ENCODE peak calls at places on chromosomes 12 and 14, in seven cellular contexts. One of them, this sample, is unnamed.

GRCh38 chr14:98915625-98916024 is 356.4 kb downstream of the BCL11B start:
- DNase-seq in K562: no peak
- DNase-seq in H1: no peak
- DNase-seq in HepG2: no peak
- DNase-seq in GM12878: no peak
- DNase-seq in Panc1: no peak
- DNase-seq in SK-N-SH: no peak
- DNase-seq in this sample: no peak

GRCh38 chr12:14845350-14845750 is 2.0 kb upstream of the ART4 start:
- DNase-seq in GM12878: no peak
- DNase-seq in Panc1: no peak
- DNase-seq in HepG2: peak
- DNase-seq in H1: no peak
- DNase-seq in SK-N-SH: peak
- DNase-seq in K562: peak
- DNase-seq in this sample: peak

GRCh38 chr14:93115069-93115919 is 431 bp downstream of the ITPK1 start:
- DNase-seq in GM12878: peak
- DNase-seq in SK-N-SH: peak
- DNase-seq in H1: peak
- DNase-seq in K562: peak
- DNase-seq in Panc1: no peak
- DNase-seq in HepG2: peak
- DNase-seq in this sample: peak

GRCh38 chr12:95545731-95546490 is 5.4 kb downstream of the USP44 start:
- DNase-seq in Panc1: no peak
- DNase-seq in K562: no peak
- DNase-seq in H1: no peak
- DNase-seq in GM12878: no peak
- DNase-seq in SK-N-SH: peak
- DNase-seq in HepG2: no peak
- DNase-seq in this sample: no peak

GRCh38 chr14:88825078-88825458 is 617 bp downstream of the TTC8 start:
- DNase-seq in SK-N-SH: no peak
- DNase-seq in HepG2: no peak
- DNase-seq in GM12878: no peak
- DNase-seq in K562: no peak
- DNase-seq in Panc1: no peak
- DNase-seq in H1: no peak
- DNase-seq in this sample: no peak

GRCh38 chr14:60862283-60862682 is 118.6 kb downstream of the TRMT5 start:
- DNase-seq in GM12878: no peak
- DNase-seq in H1: no peak
- DNase-seq in K562: no peak
- DNase-seq in Panc1: no peak
- DNase-seq in HepG2: no peak
- DNase-seq in SK-N-SH: no peak
- DNase-seq in this sample: no peak

GRCh38 chr12:57965766-57966165 is 24.4 kb downstream of the ATP23 start:
- DNase-seq in H1: no peak
- DNase-seq in GM12878: no peak
- DNase-seq in SK-N-SH: no peak
- DNase-seq in K562: peak
- DNase-seq in Panc1: no peak
- DNase-seq in HepG2: peak
- DNase-seq in this sample: no peak

GRCh38 chr14:93959239-93960107 is 16.9 kb downstream of the ASB2 start:
- DNase-seq in HepG2: peak
- DNase-seq in GM12878: peak
- DNase-seq in Panc1: peak
- DNase-seq in K562: peak
- DNase-seq in SK-N-SH: no peak
- DNase-seq in H1: no peak
- DNase-seq in this sample: peak

GRCh38 chr12:87196329-87196728 is 832.9 kb downstream of the C12orf50 start:
- DNase-seq in SK-N-SH: no peak
- DNase-seq in GM12878: no peak
- DNase-seq in K562: no peak
- DNase-seq in H1: no peak
- DNase-seq in Panc1: no peak
- DNase-seq in HepG2: no peak
- DNase-seq in this sample: no peak

GRCh38 chr12:49331360-49332222 is 5.4 kb downstream of the C1QL4 start:
- DNase-seq in SK-N-SH: peak
- DNase-seq in Panc1: no peak
- DNase-seq in GM12878: no peak
- DNase-seq in HepG2: peak
- DNase-seq in K562: peak
- DNase-seq in H1: peak
- DNase-seq in this sample: peak

GRCh38 chr14:61653507-61653906 is 41.8 kb upstream of the HIF1A start:
- DNase-seq in SK-N-SH: no peak
- DNase-seq in K562: no peak
- DNase-seq in H1: no peak
- DNase-seq in HepG2: no peak
- DNase-seq in Panc1: no peak
- DNase-seq in GM12878: no peak
- DNase-seq in this sample: no peak

GRCh38 chr12:13566286-13566685 is 369.8 kb downstream of the EMP1 start:
- DNase-seq in HepG2: no peak
- DNase-seq in H1: no peak
- DNase-seq in Panc1: no peak
- DNase-seq in SK-N-SH: no peak
- DNase-seq in K562: no peak
- DNase-seq in GM12878: no peak
- DNase-seq in this sample: no peak

GRCh38 chr14:22822619-22823551 is 6.8 kb upstream of the MRPL52 start:
- DNase-seq in GM12878: no peak
- DNase-seq in Panc1: no peak
- DNase-seq in HepG2: peak
- DNase-seq in K562: peak
- DNase-seq in H1: peak
- DNase-seq in SK-N-SH: peak
- DNase-seq in this sample: peak

GRCh38 chr14:91744068-91744480 is 12.2 kb upstream of the CATSPERB start:
- DNase-seq in Panc1: no peak
- DNase-seq in GM12878: no peak
- DNase-seq in K562: peak
- DNase-seq in HepG2: no peak
- DNase-seq in H1: no peak
- DNase-seq in SK-N-SH: no peak
- DNase-seq in this sample: peak

GRCh38 chr12:121452356-121453021 is 52.6 kb downstream of the RNF34 start:
- DNase-seq in Panc1: no peak
- DNase-seq in HepG2: no peak
- DNase-seq in GM12878: no peak
- DNase-seq in H1: no peak
- DNase-seq in SK-N-SH: no peak
- DNase-seq in K562: no peak
- DNase-seq in this sample: no peak

GRCh38 chr12:62581288-62582064 is 114.8 kb downstream of the MON2 start:
- DNase-seq in SK-N-SH: peak
- DNase-seq in HepG2: peak
- DNase-seq in Panc1: no peak
- DNase-seq in K562: peak
- DNase-seq in H1: no peak
- DNase-seq in GM12878: no peak
- DNase-seq in this sample: peak

GRCh38 chr12:81284137-81284536 is 206.3 kb downstream of the ACSS3 start:
- DNase-seq in GM12878: no peak
- DNase-seq in SK-N-SH: no peak
- DNase-seq in H1: no peak
- DNase-seq in Panc1: no peak
- DNase-seq in K562: no peak
- DNase-seq in HepG2: no peak
- DNase-seq in this sample: no peak

GRCh38 chr14:73728106-73729014 is 14.2 kb upstream of the PNMA1 start:
- DNase-seq in Panc1: peak
- DNase-seq in HepG2: peak
- DNase-seq in H1: peak
- DNase-seq in K562: peak
- DNase-seq in SK-N-SH: peak
- DNase-seq in GM12878: no peak
- DNase-seq in this sample: peak

GRCh38 chr12:95590775-95591174 is 39.5 kb upstream of the USP44 start:
- DNase-seq in GM12878: no peak
- DNase-seq in H1: no peak
- DNase-seq in Panc1: no peak
- DNase-seq in K562: no peak
- DNase-seq in HepG2: no peak
- DNase-seq in SK-N-SH: no peak
- DNase-seq in this sample: no peak

GRCh38 chr12:71333418-71333817 is 106.2 kb upstream of the LGR5 start:
- DNase-seq in K562: no peak
- DNase-seq in GM12878: no peak
- DNase-seq in H1: no peak
- DNase-seq in SK-N-SH: no peak
- DNase-seq in Panc1: no peak
- DNase-seq in HepG2: no peak
- DNase-seq in this sample: no peak

GRCh38 chr14:23299558-23299957 is 3.1 kb downstream of the PPP1R3E start:
- DNase-seq in HepG2: peak
- DNase-seq in H1: no peak
- DNase-seq in SK-N-SH: no peak
- DNase-seq in Panc1: no peak
- DNase-seq in K562: peak
- DNase-seq in GM12878: no peak
- DNase-seq in this sample: no peak

GRCh38 chr14:92692822-92693226 is 55.6 kb downstream of the LGMN start:
- DNase-seq in HepG2: no peak
- DNase-seq in Panc1: no peak
- DNase-seq in H1: no peak
- DNase-seq in SK-N-SH: peak
- DNase-seq in GM12878: no peak
- DNase-seq in K562: no peak
- DNase-seq in this sample: no peak

DNA sequence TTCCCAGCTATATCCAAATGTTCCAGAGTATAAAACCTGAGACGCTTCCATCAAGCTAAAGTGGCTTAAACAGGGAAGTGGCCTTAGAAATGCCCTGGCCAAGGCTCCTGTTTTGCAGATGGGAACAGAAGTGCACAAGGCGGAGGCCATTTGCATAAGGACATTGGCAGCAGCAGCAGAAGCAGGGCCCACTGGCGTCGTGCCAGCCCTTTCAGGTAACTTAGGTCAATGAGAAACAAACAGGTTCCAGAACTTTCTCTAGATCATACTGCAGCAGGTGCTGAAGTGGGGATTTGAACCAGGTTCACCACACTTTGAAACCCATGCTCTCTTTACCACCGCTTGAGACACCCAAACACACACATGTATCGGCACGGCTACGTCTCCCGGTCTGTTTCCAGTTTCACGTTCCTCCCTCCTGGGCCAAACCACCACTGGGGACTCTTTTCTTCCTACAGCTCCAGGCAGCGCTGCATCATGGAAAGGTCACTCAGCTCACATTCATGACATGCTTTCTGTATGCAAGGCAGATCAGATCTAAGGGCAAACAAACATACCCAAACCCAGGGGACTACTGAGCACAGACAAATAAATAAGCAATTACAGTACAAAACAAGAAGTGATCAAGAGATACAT is 46.0 kb upstream of the PLEKHG6 start:
- DNase-seq in Panc1: no peak
- DNase-seq in GM12878: no peak
- DNase-seq in SK-N-SH: no peak
- DNase-seq in K562: no peak
- DNase-seq in H1: no peak
- DNase-seq in HepG2: no peak
- DNase-seq in this sample: no peak
- TF ChIP-seq SIN3A in Panc1: no peak
- TF ChIP-seq SIN3A in GM12878: no peak
- TF ChIP-seq SIN3A in SK-N-SH: no peak
- TF ChIP-seq SIN3A in K562: no peak
- TF ChIP-seq SIN3A in H1: no peak
- TF ChIP-seq SIN3A in HepG2: no peak
- TF ChIP-seq SIN3A in this sample: no peak

DNA sequence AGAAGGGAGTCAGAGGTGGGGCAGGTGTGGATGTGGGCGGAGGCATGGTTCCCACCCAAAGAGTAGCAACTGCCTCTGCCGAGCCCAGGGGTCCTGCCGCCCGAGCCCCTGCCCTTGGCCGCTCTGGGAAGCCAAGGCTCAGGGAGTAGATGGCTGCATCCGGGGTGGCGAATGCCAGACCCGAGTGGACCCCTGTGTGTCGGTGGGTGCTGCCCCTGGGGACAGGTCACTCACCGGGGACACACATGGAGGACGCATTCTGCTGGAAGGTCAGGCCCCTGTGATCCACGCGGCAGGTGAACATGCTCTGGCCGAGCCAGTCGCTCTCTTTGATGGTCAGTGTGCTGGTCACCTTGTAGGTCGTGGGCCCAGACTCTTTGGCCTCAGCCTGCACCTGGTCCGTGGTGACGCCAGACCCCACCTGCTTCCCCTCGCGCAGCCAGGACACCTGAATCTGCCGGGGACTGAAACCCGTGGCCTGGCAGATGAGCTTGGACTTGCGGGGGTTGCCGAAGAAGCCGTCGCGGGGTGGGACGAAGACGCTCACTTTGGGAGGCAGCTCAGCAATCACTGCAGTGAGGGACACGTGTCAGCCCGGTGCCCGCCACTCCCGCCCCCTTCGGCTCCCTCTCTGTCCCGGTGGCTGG is 329.0 kb downstream of the TMEM121 start:
- DNase-seq in HepG2: no peak
- DNase-seq in GM12878: no peak
- DNase-seq in H1: no peak
- DNase-seq in SK-N-SH: no peak
- DNase-seq in K562: no peak
- DNase-seq in Panc1: no peak
- DNase-seq in this sample: no peak
- TF ChIP-seq SIN3A in HepG2: no peak
- TF ChIP-seq SIN3A in GM12878: no peak
- TF ChIP-seq SIN3A in H1: no peak
- TF ChIP-seq SIN3A in SK-N-SH: no peak
- TF ChIP-seq SIN3A in K562: no peak
- TF ChIP-seq SIN3A in Panc1: no peak
- TF ChIP-seq SIN3A in this sample: no peak

GRCh38 chr14:56085471-56085870 is 32.7 kb upstream of the PELI2 start:
- DNase-seq in H1: no peak
- DNase-seq in Panc1: no peak
- DNase-seq in SK-N-SH: no peak
- DNase-seq in HepG2: no peak
- DNase-seq in GM12878: no peak
- DNase-seq in K562: no peak
- DNase-seq in this sample: no peak
- TF ChIP-seq SIN3A in H1: no peak
- TF ChIP-seq SIN3A in Panc1: no peak
- TF ChIP-seq SIN3A in SK-N-SH: no peak
- TF ChIP-seq SIN3A in HepG2: no peak
- TF ChIP-seq SIN3A in GM12878: no peak
- TF ChIP-seq SIN3A in K562: no peak
- TF ChIP-seq SIN3A in this sample: no peak

DNA sequence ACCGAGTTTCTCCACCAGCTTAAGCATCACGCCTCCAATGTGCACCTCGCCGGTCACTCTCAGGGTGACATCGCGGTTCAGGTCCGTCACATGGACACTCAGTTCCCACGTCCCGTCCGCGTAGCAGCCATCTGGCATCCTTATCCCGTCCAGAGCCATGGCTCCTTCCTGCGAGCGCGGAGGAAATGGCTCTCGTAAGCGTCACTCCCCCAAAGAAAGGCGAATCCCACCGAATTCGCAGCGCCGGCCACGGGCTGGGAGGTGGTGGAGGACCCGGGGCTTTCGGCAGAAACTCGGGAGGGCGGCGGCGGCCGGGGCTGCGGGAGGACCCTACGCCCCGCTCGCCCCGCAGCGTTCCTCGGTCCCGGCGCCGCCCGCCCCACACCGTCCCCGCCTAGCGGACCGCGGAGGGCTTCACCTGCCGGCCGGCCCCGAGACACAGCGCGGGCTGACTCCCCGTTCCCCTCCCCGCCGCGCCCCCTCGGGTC is 396 bp downstream of the FERMT2 start:
- DNase-seq in K562: no peak
- DNase-seq in Panc1: no peak
- DNase-seq in SK-N-SH: peak
- DNase-seq in HepG2: peak
- DNase-seq in H1: peak
- DNase-seq in GM12878: no peak
- DNase-seq in this sample: no peak
- TF ChIP-seq SIN3A in K562: no peak
- TF ChIP-seq SIN3A in Panc1: no peak
- TF ChIP-seq SIN3A in SK-N-SH: no peak
- TF ChIP-seq SIN3A in HepG2: no peak
- TF ChIP-seq SIN3A in H1: peak
- TF ChIP-seq SIN3A in GM12878: no peak
- TF ChIP-seq SIN3A in this sample: peak

This sample was measured in HCT116.